ENCODE peak calls at places on chromosomes 3 and 15, in seven cellular contexts. B is NCI-H460; E is mesothelial cell of epicardium; J is AG09309; Y is activated B cell treated with CpG ODN at 0.5 μM for 24 hours; K is CD4-positive, alpha-beta T cell; C is NCI-H1436 treated with DMSO at 0.1 percent for 48 hours. S is an unnamed sample.

GRCh38 chr3:99472385-99472784 is 166.0 kb upstream of the COL8A1 start:
- DNase-seq in E (no peak), Y (no peak), B (no peak), C (no peak), J (no peak), K (no peak), S (no peak)

GRCh38 chr3:114741066-114741465 is 406.0 kb downstream of the ZBTB20 start:
- DNase-seq in K (no peak), B (no peak), E (no peak), Y (no peak), J (no peak), C (no peak), S (no peak)

GRCh38 chr3:37221407-37221806 is 47.0 kb upstream of the LRRFIP2 start:
- DNase-seq in Y (no peak), B (no peak), E (no peak), J (no peak), K (no peak), C (no peak), S (no peak)

GRCh38 chr15:73560501-73561117 is 72.6 kb downstream of the NPTN start:
- DNase-seq in K (no peak), E (no peak), Y (no peak), J (peak; percentile 40), C (peak; percentile 42), B (peak; percentile 62), S (no peak)

GRCh38 chr3:57659004-57659672 is 33.7 kb downstream of the DENND6A start:
- DNase-seq in K (no peak), E (no peak), C (no peak), J (no peak), Y (no peak), B (no peak), S (no peak)

GRCh38 chr15:78010112-78010511 is 67.4 kb downstream of the TBC1D2B start:
- DNase-seq in C (no peak), B (no peak), E (no peak), Y (no peak), K (no peak), J (no peak), S (no peak)

GRCh38 chr3:20564966-20565365 is 379.0 kb upstream of the SGO1 start:
- DNase-seq in E (no peak), Y (no peak), J (no peak), B (no peak), C (no peak), K (no peak), S (no peak)

GRCh38 chr3:122295286-122295685 is 29.8 kb upstream of the CSTA start:
- DNase-seq in J (no peak), Y (no peak), E (no peak), K (no peak), C (no peak), B (no peak), S (no peak)

GRCh38 chr3:193910886-193911738 is 224.8 kb upstream of the HES1 start:
- DNase-seq in K (no peak), J (no peak), B (no peak), C (no peak), E (no peak), Y (no peak), S (peak; percentile 62)

GRCh38 chr3:26712211-26713026 is 89.8 kb downstream of the LRRC3B start:
- DNase-seq in J (no peak), C (no peak), B (peak; percentile 46), K (no peak), Y (no peak), E (no peak), S (no peak)

GRCh38 chr3:175346573-175347356 is 487.6 kb downstream of the NAALADL2 start:
- DNase-seq in B (peak; percentile 44), E (no peak), J (peak; percentile 94), K (no peak), Y (no peak), C (peak; percentile 98), S (peak; percentile 54)

GRCh38 chr15:69034352-69034751 is 19.9 kb downstream of the NOX5 start:
- DNase-seq in E (no peak), K (no peak), C (no peak), J (peak; percentile 75), Y (no peak), B (no peak), S (no peak)

GRCh38 chr15:45747426-45747825 is 112.6 kb downstream of the SQOR start:
- DNase-seq in Y (no peak), B (no peak), J (no peak), E (no peak), K (no peak), C (no peak), S (no peak)

GRCh38 chr3:99413504-99413903 is 224.9 kb upstream of the COL8A1 start:
- DNase-seq in Y (no peak), E (no peak), C (no peak), B (no peak), K (no peak), J (no peak), S (no peak)

GRCh38 chr3:57158316-57158715 is 6.8 kb downstream of the IL17RD start:
- DNase-seq in K (no peak), Y (no peak), B (no peak), E (no peak), C (no peak), J (no peak), S (no peak)

GRCh38 chr3:23981136-23981535 is 36.0 kb downstream of the NR1D2 start:
- DNase-seq in J (no peak), Y (no peak), K (no peak), E (no peak), C (no peak), B (no peak), S (peak; percentile 79)

GRCh38 chr3:15313461-15313860 is 18.9 kb downstream of the SH3BP5 start:
- DNase-seq in C (no peak), B (no peak), K (no peak), J (no peak), Y (no peak), E (no peak), S (no peak)

GRCh38 chr3:8712871-8713360 is 20.7 kb upstream of the CAV3 start:
- DNase-seq in K (no peak), Y (no peak), C (no peak), B (no peak), E (no peak), J (no peak), S (no peak)

GRCh38 chr3:34260266-34260990 is 462.0 kb downstream of the PDCD6IP start:
- DNase-seq in C (no peak), E (peak; percentile 77), K (no peak), J (peak; percentile 7), Y (no peak), B (peak; percentile 32), S (no peak)

GRCh38 chr3:89300976-89301375 is 193.6 kb downstream of the EPHA3 start:
- DNase-seq in C (no peak), Y (no peak), J (no peak), K (no peak), E (no peak), B (no peak), S (no peak)

GRCh38 chr3:108201258-108201657 is 21.0 kb downstream of the IFT57 start:
- DNase-seq in Y (no peak), K (no peak), J (no peak), B (no peak), E (no peak), C (no peak), S (no peak)

GRCh38 chr3:123383101-123384053 is 65.5 kb downstream of the ADCY5 start:
- DNase-seq in E (no peak), C (no peak), Y (no peak), K (no peak), B (no peak), J (no peak), S (no peak)

GRCh38 chr3:51391566-51392300 is 648 bp downstream of the RBM15B start:
- DNase-seq in K (peak; percentile 40), Y (no peak), B (no peak), E (peak; percentile 53), J (no peak), C (no peak), S (peak; percentile 39)

GRCh38 chr3:67610458-67610857 is 44.0 kb downstream of the SUCLG2 start:
- DNase-seq in E (no peak), Y (no peak), J (no peak), C (no peak), K (no peak), B (no peak), S (no peak)

GRCh38 chr3:107592073-107592472 is 69.3 kb downstream of the BBX start:
- DNase-seq in C (no peak), Y (no peak), K (no peak), E (no peak), B (no peak), J (no peak), S (no peak)